ENCODE peak calls at places on chromosomes 5 and 9, in nine cellular contexts. P is nephron progenitor cell, I is suprapubic skin, K is cardiac fibroblast, E is DND-41, A is Calu3, H is ovary, W is glutamatergic neuron, L is WERI-Rb-1. J is an unnamed sample.

GRCh38 chr5:149247726-149248125 is 23.9 kb upstream of the AFAP1L1 start:
- DNase-seq in P (no peak), I (no peak), K (no peak), E (no peak), A (no peak), H (no peak), W (no peak), L (no peak), J (no peak)

GRCh38 chr5:97529354-97529753 is 346.3 kb upstream of the RIOK2 start:
- DNase-seq in P (no peak), I (no peak), K (no peak), E (no peak), A (no peak), H (no peak), W (no peak), L (no peak), J (no peak)

GRCh38 chr9:132957805-132958204 is 13.4 kb upstream of the TSC1 start:
- DNase-seq in P (no peak), I (no peak), K (no peak), E (no peak), A (no peak), H (no peak), W (no peak), L (peak), J (no peak)

GRCh38 chr9:128912270-128912853 is 8.4 kb upstream of the PHYHD1 start:
- DNase-seq in P (no peak), I (no peak), K (peak), E (no peak), A (peak), H (no peak), W (no peak), L (no peak), J (no peak)

GRCh38 chr9:125361837-125362531 is 100.4 kb downstream of the GAPVD1 start:
- DNase-seq in P (no peak), I (no peak), K (peak), E (peak), A (no peak), H (no peak), W (peak), L (no peak), J (no peak)

GRCh38 chr5:136506131-136506530 is 140.8 kb upstream of the TRPC7 start:
- DNase-seq in P (no peak), I (no peak), K (no peak), E (no peak), A (no peak), H (no peak), W (no peak), L (no peak), J (no peak)

GRCh38 chr9:76426807-76427419 is 32.1 kb upstream of the GCNT1 start:
- DNase-seq in P (no peak), I (no peak), K (no peak), E (no peak), A (no peak), H (no peak), W (no peak), L (no peak), J (no peak)

GRCh38 chr5:93331864-93332263 is 249.2 kb downstream of the NR2F1-AS1 start:
- DNase-seq in P (no peak), I (no peak), K (peak), E (no peak), A (no peak), H (no peak), W (no peak), L (no peak), J (no peak)

GRCh38 chr5:138408023-138408422 is 30.8 kb upstream of the REEP2 start:
- DNase-seq in P (no peak), I (no peak), K (no peak), E (peak), A (no peak), H (no peak), W (peak), L (peak), J (no peak)

GRCh38 chr9:12702160-12702758 is 9.1 kb downstream of the TYRP1 start:
- DNase-seq in P (peak), I (no peak), K (peak), E (no peak), A (peak), H (no peak), W (peak), L (peak), J (no peak)

GRCh38 chr9:16563446-16563845 is 307.0 kb downstream of the BNC2 start:
- DNase-seq in P (no peak), I (no peak), K (no peak), E (no peak), A (no peak), H (no peak), W (no peak), L (no peak), J (no peak)

GRCh38 chr9:75185585-75186170 is 97.4 kb downstream of the OSTF1 start:
- DNase-seq in P (peak), I (no peak), K (peak), E (peak), A (peak), H (no peak), W (peak), L (peak), J (no peak)

GRCh38 chr5:14204785-14205321 is 61.7 kb downstream of the TRIO start:
- DNase-seq in P (no peak), I (peak), K (peak), E (no peak), A (peak), H (peak), W (no peak), L (no peak), J (no peak)

GRCh38 chr9:36034234-36034633 is 2.5 kb upstream of the RECK start:
- DNase-seq in P (no peak), I (no peak), K (no peak), E (no peak), A (no peak), H (no peak), W (no peak), L (no peak), J (no peak)

GRCh38 chr5:531101-531748 is 7.0 kb upstream of the SLC9A3 start:
- DNase-seq in P (peak), I (no peak), K (no peak), E (no peak), A (no peak), H (peak), W (peak), L (no peak), J (no peak)

GRCh38 chr9:78004478-78005229 is 27.0 kb downstream of the GNAQ start:
- DNase-seq in P (no peak), I (no peak), K (no peak), E (no peak), A (peak), H (no peak), W (no peak), L (no peak), J (no peak)

GRCh38 chr5:98769006-98769255 is 4.5 kb upstream of the RGMB start:
- DNase-seq in P (peak), I (no peak), K (no peak), E (no peak), A (peak), H (peak), W (peak), L (peak), J (no peak)

GRCh38 chr9:87874320-87874655 is 8.4 kb upstream of the SPATA31E1 start:
- DNase-seq in P (no peak), I (no peak), K (no peak), E (no peak), A (no peak), H (no peak), W (no peak), L (peak), J (no peak)

GRCh38 chr9:18857334-18857733 is 175.7 kb downstream of the SAXO1 start:
- DNase-seq in P (no peak), I (no peak), K (no peak), E (no peak), A (no peak), H (no peak), W (no peak), L (no peak), J (no peak)

GRCh38 chr9:71509054-71509453 is 259.3 kb downstream of the CEMIP2 start:
- DNase-seq in P (no peak), I (no peak), K (no peak), E (no peak), A (peak), H (no peak), W (no peak), L (no peak), J (no peak)

GRCh38 chr5:88883059-88883565 is at the start of gene MEF2C:
- DNase-seq in P (peak), I (peak), K (peak), E (no peak), A (peak), H (peak), W (peak), L (peak), J (no peak)

GRCh38 chr5:177362871-177363507 is 5.3 kb downstream of the RGS14 start:
- DNase-seq in P (peak), I (no peak), K (peak), E (peak), A (peak), H (peak), W (peak), L (no peak), J (peak)

GRCh38 chr5:13659391-13659790 is 285.1 kb downstream of the DNAH5 start:
- DNase-seq in P (no peak), I (no peak), K (no peak), E (no peak), A (no peak), H (no peak), W (no peak), L (no peak), J (no peak)

GRCh38 chr5:181114284-181114843 is 16.6 kb downstream of the OR2V1 start:
- DNase-seq in P (no peak), I (peak), K (no peak), E (no peak), A (no peak), H (no peak), W (no peak), L (no peak), J (no peak)

GRCh38 chr9:21605489-21605931 is 123.4 kb upstream of the IFNE start:
- DNase-seq in P (no peak), I (no peak), K (peak), E (no peak), A (no peak), H (no peak), W (no peak), L (no peak), J (no peak)

GRCh38 chr5:147504001-147504400 is 5.9 kb downstream of the DPYSL3 start:
- DNase-seq in P (no peak), I (no peak), K (peak), E (no peak), A (no peak), H (no peak), W (no peak), L (peak), J (no peak)

GRCh38 chr9:82880353-82880752 is 182.6 kb downstream of the RASEF start:
- DNase-seq in P (no peak), I (no peak), K (no peak), E (no peak), A (no peak), H (no peak), W (no peak), L (no peak), J (no peak)

GRCh38 chr5:106801554-106801953 is 869.2 kb downstream of the EFNA5 start:
- DNase-seq in P (no peak), I (no peak), K (no peak), E (no peak), A (no peak), H (no peak), W (no peak), L (no peak), J (no peak)

GRCh38 chr9:129383415-129384088 is 205.5 kb upstream of the IER5L start:
- DNase-seq in P (peak), I (peak), K (peak), E (peak), A (peak), H (peak), W (no peak), L (peak), J (no peak)

GRCh38 chr5:76402880-76403712 is at the start of gene IQGAP2:
- DNase-seq in P (peak), I (peak), K (peak), E (peak), A (peak), H (peak), W (peak), L (peak), J (peak)

GRCh38 chr5:15959560-15960164 is 219.9 kb downstream of the MARCHF11 start:
- DNase-seq in P (no peak), I (no peak), K (peak), E (no peak), A (no peak), H (no peak), W (no peak), L (no peak), J (no peak)

GRCh38 chr5:10343486-10343885 is 10.0 kb upstream of the MARCHF6 start:
- DNase-seq in P (no peak), I (no peak), K (no peak), E (no peak), A (no peak), H (no peak), W (no peak), L (no peak), J (no peak)

GRCh38 chr5:96638566-96638965 is 23.6 kb upstream of the CAST start:
- DNase-seq in P (no peak), I (no peak), K (no peak), E (no peak), A (no peak), H (no peak), W (no peak), L (no peak), J (no peak)

GRCh38 chr9:12854218-12854617 is 79.4 kb downstream of the LURAP1L start:
- DNase-seq in P (no peak), I (no peak), K (no peak), E (no peak), A (no peak), H (no peak), W (no peak), L (no peak), J (no peak)

GRCh38 chr5:169753795-169754194 is 116.7 kb downstream of the DOCK2 start:
- DNase-seq in P (no peak), I (no peak), K (peak), E (no peak), A (no peak), H (no peak), W (no peak), L (no peak), J (no peak)

DNA sequence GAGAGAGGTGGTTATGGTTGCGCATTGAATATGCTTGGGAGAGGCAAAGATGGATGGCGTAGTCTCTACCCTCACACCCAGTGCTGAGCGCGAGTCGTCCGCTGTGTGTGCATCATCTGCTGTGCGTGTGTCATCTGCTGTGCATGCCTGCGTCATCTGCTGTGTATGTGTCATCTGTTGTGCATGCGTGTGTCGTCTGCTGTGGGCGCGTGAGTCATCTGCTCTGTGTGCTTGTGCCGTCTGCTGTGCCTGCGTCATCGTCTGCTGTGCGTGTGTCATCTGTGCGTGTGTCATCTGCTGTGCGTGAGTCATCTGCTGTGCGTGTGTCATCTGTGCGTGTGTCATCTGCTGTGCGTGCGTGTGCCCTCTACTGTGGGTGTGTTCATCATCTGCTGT is 68.0 kb upstream of the IRX4 start:
- DNase-seq in P (no peak), I (no peak), K (no peak), E (no peak), A (no peak), H (no peak), W (no peak), L (no peak), J (no peak)
- TF ChIP-seq CTCF in P (no peak), I (no peak), K (no peak), E (no peak), A (no peak), H (no peak), W (no peak), L (no peak), J (no peak)

GRCh38 chr5:154972476-154973080 is 31.7 kb downstream of the MRPL22 start:
- DNase-seq in P (peak), I (no peak), K (peak), E (peak), A (peak), H (no peak), W (peak), L (peak), J (no peak)
- TF ChIP-seq CTCF in P (peak), I (no peak), K (peak), E (peak), A (peak), H (peak), W (peak), L (peak), J (peak)

GRCh38 chr9:114033397-114034103 is 44.5 kb downstream of the AMBP start:
- DNase-seq in P (peak), I (peak), K (peak), E (peak), A (peak), H (no peak), W (peak), L (peak), J (no peak)
- TF ChIP-seq CTCF in P (peak), I (no peak), K (peak), E (peak), A (no peak), H (no peak), W (peak), L (peak), J (peak)

GRCh38 chr5:150513375-150514309 is 5.7 kb downstream of the NDST1 start:
- DNase-seq in P (peak), I (no peak), K (no peak), E (no peak), A (no peak), H (no peak), W (peak), L (no peak), J (no peak)
- TF ChIP-seq CTCF in P (peak), I (no peak), K (peak), E (peak), A (no peak), H (no peak), W (peak), L (peak), J (no peak)

GRCh38 chr5:80711938-80712337 is 57.2 kb upstream of the DHFR start:
- DNase-seq in P (peak), I (no peak), K (peak), E (peak), A (peak), H (no peak), W (peak), L (peak), J (peak)
- TF ChIP-seq CTCF in P (peak), I (no peak), K (peak), E (peak), A (peak), H (no peak), W (peak), L (peak), J (peak)

GRCh38 chr5:36705055-36705454 is 98.6 kb downstream of the SLC1A3 start:
- DNase-seq in P (no peak), I (no peak), K (no peak), E (no peak), A (no peak), H (no peak), W (no peak), L (no peak), J (no peak)

GRCh38 chr5:36713541-36713940 is 107.1 kb downstream of the SLC1A3 start:
- DNase-seq in P (no peak), I (no peak), K (no peak), E (no peak), A (no peak), H (no peak), W (no peak), L (no peak), J (no peak)

GRCh38 chr5:36710039-36710438 is 103.6 kb downstream of the SLC1A3 start:
- DNase-seq in P (no peak), I (no peak), K (no peak), E (no peak), A (no peak), H (no peak), W (no peak), L (no peak), J (no peak)

GRCh38 chr5:36712719-36713118 is 106.3 kb downstream of the SLC1A3 start:
- DNase-seq in P (no peak), I (no peak), K (no peak), E (no peak), A (no peak), H (no peak), W (no peak), L (peak), J (no peak)

GRCh38 chr5:36708996-36709395 is 102.6 kb downstream of the SLC1A3 start:
- DNase-seq in P (no peak), I (no peak), K (no peak), E (no peak), A (no peak), H (no peak), W (no peak), L (no peak), J (no peak)
- TF ChIP-seq CTCF in P (no peak), I (no peak), K (no peak), E (no peak), A (no peak), H (no peak), W (no peak), L (peak), J (no peak)